ENCODE peak calls at places on chromosomes 16 and 17, in four cellular contexts. I, D, B and V are unnamed samples.

GRCh38 chr16:642189-643049 is 791 bp downstream of the MCRIP2 start:
- DNase-seq in D (no peak), B (peak), I (no peak), V (peak)

GRCh38 chr17:10737168-10737622 is 7.4 kb upstream of the TMEM220 start:
- DNase-seq in D (no peak), I (no peak), B (peak), V (peak)

GRCh38 chr17:32876414-32877163 is at the start of gene MYO1D:
- DNase-seq in I (peak), B (peak), D (no peak), V (no peak)

GRCh38 chr16:78513838-78514237 is 414.4 kb downstream of the WWOX start:
- DNase-seq in B (no peak), I (no peak), D (no peak), V (peak)

GRCh38 chr17:27895940-27896535 is 2.9 kb upstream of the LYRM9 start:
- DNase-seq in B (peak), D (no peak), I (no peak), V (no peak)

GRCh38 chr17:40912506-40913220 is 24.8 kb downstream of the KRT23 start:
- DNase-seq in D (no peak), B (peak), I (no peak), V (no peak)

GRCh38 chr16:11162571-11163268 is 93.3 kb downstream of the SOCS1 start:
- DNase-seq in D (no peak), I (no peak), B (no peak), V (no peak)

GRCh38 chr16:87552772-87553171 is 49.5 kb upstream of the JPH3 start:
- DNase-seq in D (no peak), I (no peak), B (peak), V (peak)

GRCh38 chr16:49625311-49626035 is 230.4 kb downstream of the ZNF423 start:
- DNase-seq in D (no peak), B (no peak), I (no peak), V (no peak)

GRCh38 chr16:88719267-88719932 is 13.1 kb downstream of the CTU2 start:
- DNase-seq in D (no peak), B (no peak), I (no peak), V (no peak)

GRCh38 chr16:66740010-66740409 is 11.4 kb downstream of the DYNC1LI2 start:
- DNase-seq in B (peak), D (no peak), I (peak), V (peak)

GRCh38 chr17:77746901-77747620 is 211.4 kb upstream of the TNRC6C start:
- DNase-seq in D (no peak), B (no peak), I (peak), V (no peak)

GRCh38 chr17:69819316-69820087 is 255.5 kb upstream of the KCNJ16 start:
- DNase-seq in I (no peak), D (no peak), B (no peak), V (peak)

GRCh38 chr17:75271955-75272847 is 1.2 kb upstream of the MIF4GD start:
- DNase-seq in I (no peak), D (no peak), B (no peak), V (no peak)

GRCh38 chr17:7436556-7437368 is 1.5 kb downstream of the TMEM102 start:
- DNase-seq in I (peak), D (no peak), B (peak), V (peak)
- H2BK12ac ChIP-seq in I (no peak), D (peak), B (no peak), V (no peak)

GRCh38 chr17:81417879-81418709 is 22.8 kb downstream of the BAHCC1 start:
- DNase-seq in B (no peak), D (no peak), I (no peak), V (no peak)
- H3K4me3 ChIP-seq in B (no peak), D (no peak), I (no peak), V (no peak)

GRCh38 chr17:71546369-71546864 is 574.4 kb upstream of the SOX9 start:
- DNase-seq in D (no peak), I (no peak), B (no peak), V (no peak)
- H2BK5ac ChIP-seq in D (no peak), I (no peak), B (no peak), V (no peak)

DNA sequence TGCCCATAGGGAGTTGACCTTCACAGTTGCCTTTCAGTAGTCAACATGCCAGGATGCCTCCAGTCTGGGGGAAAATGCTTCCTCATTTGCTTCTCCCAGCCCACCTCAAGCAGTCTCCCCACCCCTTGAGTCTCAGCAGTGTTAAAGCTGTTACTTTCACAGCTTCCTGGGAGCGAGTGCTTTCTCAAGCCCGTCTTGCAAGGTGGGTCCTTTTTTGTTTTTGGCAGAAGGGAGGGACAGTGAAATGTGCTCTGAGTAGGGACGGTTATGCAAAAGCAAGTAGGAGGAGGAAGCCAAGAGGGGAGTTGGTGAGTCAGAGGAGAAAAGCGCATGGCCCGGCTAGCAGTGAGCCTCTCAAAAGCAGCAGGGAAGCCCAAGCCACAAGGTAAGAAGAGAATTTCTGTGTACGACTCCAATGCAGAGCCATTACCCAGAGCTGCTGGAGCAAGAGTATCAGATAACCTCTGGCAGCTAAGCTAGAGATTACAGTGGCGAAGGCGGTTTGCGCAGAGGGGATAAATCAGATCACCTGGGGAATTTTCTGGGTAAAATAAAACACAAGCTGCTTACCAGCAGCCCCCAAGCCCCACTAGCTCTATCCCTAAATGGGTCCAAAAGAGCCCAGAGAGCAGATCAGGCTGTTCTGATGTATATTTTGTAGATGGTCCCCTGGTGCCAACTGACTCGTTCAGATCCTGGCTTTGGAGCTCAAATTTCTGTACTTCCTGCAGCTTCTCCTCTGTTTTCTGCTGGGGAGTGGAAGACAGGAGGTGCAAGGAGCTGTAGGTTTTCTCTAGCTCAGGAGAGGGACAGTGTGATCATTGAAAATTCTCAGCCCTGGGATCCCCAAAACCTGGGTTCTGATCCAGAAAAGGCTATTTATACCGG is at the start of gene CHST4:
- DNase-seq in I (peak), D (peak), B (peak), V (peak)
- H2BK12ac ChIP-seq in I (no peak), D (peak), B (peak), V (no peak)

DNA sequence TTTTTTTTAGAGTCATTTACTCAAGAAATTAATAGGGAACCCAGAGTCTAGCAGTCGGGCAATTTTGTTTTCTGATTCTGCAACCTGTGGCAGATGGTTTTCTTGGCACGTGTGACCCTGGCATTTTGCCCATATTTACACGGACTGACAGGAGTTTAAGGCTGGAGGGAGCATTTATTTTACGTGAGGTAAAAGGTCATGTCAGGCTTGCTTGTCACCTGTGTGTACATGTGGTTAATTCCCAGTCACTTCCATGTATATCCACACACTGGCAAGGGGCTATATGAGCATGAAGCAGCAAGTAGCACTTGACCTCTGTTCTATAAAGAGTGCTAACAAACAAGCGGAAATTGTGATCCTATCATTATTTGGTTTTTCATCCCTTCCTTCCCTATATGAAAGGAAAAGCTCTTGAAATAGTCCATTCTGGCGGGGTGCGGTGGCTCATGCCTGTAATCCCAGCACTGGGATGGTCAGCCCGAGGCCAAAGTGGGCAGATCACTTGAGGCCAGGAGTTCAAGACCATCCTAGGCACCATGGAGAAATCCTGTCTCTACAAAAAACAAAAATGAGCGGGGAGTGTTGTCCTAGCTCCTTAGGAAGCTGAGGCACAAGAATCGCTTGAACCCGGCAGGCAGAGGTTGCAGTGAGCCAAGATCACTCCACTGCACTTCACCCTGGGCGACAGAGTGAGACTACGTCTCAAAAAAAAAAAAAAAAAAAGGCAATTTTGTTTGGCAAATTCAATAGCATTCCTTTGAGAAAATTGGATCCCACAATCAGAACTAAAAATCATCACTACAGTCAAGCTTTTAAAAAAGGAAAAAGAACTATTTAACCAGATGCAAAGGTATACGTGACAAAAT is 2.1 kb downstream of the SPAG9 start:
- DNase-seq in B (no peak), I (no peak), D (no peak), V (no peak)
- H3K4me3 ChIP-seq in B (no peak), I (no peak), D (no peak), V (no peak)

DNA sequence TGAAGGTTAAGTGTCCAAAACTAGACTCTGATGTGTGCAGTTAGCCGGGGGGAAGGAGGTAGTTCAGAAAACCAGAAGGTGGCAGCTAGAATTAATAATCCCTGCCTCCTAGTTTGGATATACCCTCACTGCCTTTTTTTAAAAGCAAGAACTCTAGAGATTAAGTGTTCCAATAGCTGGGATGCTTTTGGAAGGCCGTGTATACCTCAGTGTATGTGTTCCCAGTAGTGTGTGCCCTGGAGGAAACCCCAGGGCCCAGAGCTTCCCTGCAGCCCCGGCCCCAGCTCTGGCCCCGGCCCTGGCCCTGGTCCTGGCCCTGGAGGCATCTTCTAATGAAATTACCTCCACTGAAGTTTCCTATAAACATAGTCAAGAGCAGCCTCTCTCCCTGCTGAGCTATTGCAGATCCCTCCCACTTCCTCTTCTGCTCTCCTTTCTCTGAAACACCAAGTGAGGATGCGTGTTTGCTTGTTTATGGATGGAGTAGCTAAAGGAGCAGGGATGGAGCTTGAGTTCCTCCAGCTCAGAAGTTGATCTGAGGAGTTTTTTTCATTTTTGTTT is 130.7 kb downstream of the PRKCA start:
- DNase-seq in D (no peak), I (no peak), B (no peak), V (peak)
- H2BK5ac ChIP-seq in D (no peak), I (no peak), B (no peak), V (no peak)

DNA sequence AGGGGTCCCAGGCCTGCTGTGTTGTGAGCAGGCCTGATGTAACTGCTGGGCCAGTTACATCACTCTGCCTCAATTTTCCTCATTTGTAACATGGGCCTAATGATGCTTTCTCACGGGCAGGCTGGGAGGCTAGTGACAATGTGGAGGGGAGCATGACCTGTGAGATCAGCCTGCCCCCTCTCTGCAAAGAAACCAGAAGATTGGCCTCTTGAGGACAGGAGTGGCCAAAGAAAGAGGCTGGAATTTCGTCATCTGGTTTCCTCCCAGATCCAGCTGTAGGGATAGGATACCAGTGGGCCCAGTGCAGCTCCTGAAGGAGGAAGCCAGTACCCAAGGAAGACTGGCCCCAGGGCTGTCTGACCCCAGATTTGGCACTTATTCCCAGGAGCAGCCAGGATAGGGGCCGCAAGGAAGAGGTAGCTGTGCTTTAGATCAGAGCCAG is 615 bp upstream of the SREBF1 start:
- DNase-seq in D (no peak), I (no peak), B (peak), V (peak)
- H2BK12ac ChIP-seq in D (peak), I (no peak), B (peak), V (peak)